ENCODE peak calls at places on chromosomes 4 and X, in six cellular contexts. P is posterior vena cava, N is GOT3, D is nucleus accumbens, G is endothelial cell of umbilical vein, C is cardiac muscle cell. B is an unnamed sample.

GRCh38 chr4:52917836-52918235 is 55.7 kb downstream of the RASL11B start:
- DNase-seq in P (no peak), N (no peak), D (no peak), G (no peak), C (no peak), B (no peak)

GRCh38 chr4:26624042-26624441 is 40.2 kb downstream of the TBC1D19 start:
- DNase-seq in P (no peak), N (no peak), D (no peak), G (no peak), C (no peak), B (no peak)

GRCh38 chr4:184255361-184255760 is 37.7 kb upstream of the ENPP6 start:
- DNase-seq in P (no peak), N (no peak), D (peak), G (no peak), C (no peak), B (no peak)

GRCh38 chr4:150583287-150584197 is 1.6 kb downstream of the MAB21L2 start:
- DNase-seq in P (peak), N (no peak), D (no peak), G (peak), C (peak), B (no peak)

GRCh38 chr4:87559090-87559837 is 30.1 kb upstream of the SPARCL1 start:
- DNase-seq in P (no peak), N (no peak), D (no peak), G (no peak), C (no peak), B (no peak)

GRCh38 chr4:144355809-144356757 is 215.6 kb upstream of the GYPA start:
- DNase-seq in P (no peak), N (no peak), D (no peak), G (peak), C (peak), B (no peak)

GRCh38 chr4:96016615-96017299 is 176.9 kb downstream of the PDHA2 start:
- DNase-seq in P (no peak), N (no peak), D (no peak), G (no peak), C (peak), B (no peak)

GRCh38 chr4:86482851-86483490 is 111.1 kb upstream of the PTPN13 start:
- DNase-seq in P (no peak), N (no peak), D (no peak), G (no peak), C (peak), B (no peak)

GRCh38 chrX:10769696-10770619 is 149.6 kb upstream of the MID1 start:
- DNase-seq in P (no peak), N (no peak), D (no peak), G (peak), C (peak), B (no peak)

GRCh38 chr4:41882622-41883347 is 52.4 kb upstream of the TMEM33 start:
- DNase-seq in P (peak), N (no peak), D (no peak), G (peak), C (peak), B (peak)

GRCh38 chrX:113305496-113305895 is 464.9 kb upstream of the AMOT start:
- DNase-seq in P (no peak), N (no peak), D (no peak), G (no peak), C (no peak), B (no peak)

GRCh38 chr4:180827193-180827592 is 1416.0 kb upstream of the TENM3 start:
- DNase-seq in P (no peak), N (no peak), D (no peak), G (no peak), C (peak), B (no peak)

GRCh38 chrX:97751016-97751415 is 867.3 kb downstream of the RPA4 start:
- DNase-seq in P (no peak), N (no peak), D (no peak), G (no peak), C (no peak), B (no peak)

GRCh38 chrX:9846631-9847030 is 60.4 kb downstream of the SHROOM2 start:
- DNase-seq in P (no peak), N (no peak), D (no peak), G (no peak), C (no peak), B (no peak)

GRCh38 chr4:169659736-169660670 is 39.6 kb downstream of the CLCN3 start:
- DNase-seq in P (no peak), N (peak), D (peak), G (peak), C (peak), B (no peak)

GRCh38 chrX:102840871-102841705 is 96.0 kb upstream of the RAB40AL start:
- DNase-seq in P (no peak), N (no peak), D (no peak), G (peak), C (peak), B (no peak)

GRCh38 chrX:44843753-44844152 is at the start of gene DUSP21:
- DNase-seq in P (no peak), N (no peak), D (no peak), G (no peak), C (peak), B (no peak)

GRCh38 chr4:83082777-83083176 is 31.8 kb downstream of the PLAC8 start:
- DNase-seq in P (no peak), N (no peak), D (no peak), G (no peak), C (peak), B (no peak)

GRCh38 chrX:154370300-154370881 is 4.0 kb downstream of the FLNA start:
- DNase-seq in P (no peak), N (no peak), D (no peak), G (peak), C (peak), B (no peak)

GRCh38 chr4:126727461-126727860 is 905.3 kb upstream of the INTU start:
- DNase-seq in P (no peak), N (no peak), D (no peak), G (peak), C (peak), B (no peak)

GRCh38 chrX:34332336-34332735 is 200.2 kb upstream of the FAM47A start:
- DNase-seq in P (no peak), N (no peak), D (no peak), G (no peak), C (no peak), B (no peak)

B was measured in upper lobe of right lung.